ENCODE peak calls at places on chromosomes 2 and 18, in seven cellular contexts. B, R, D, Y, W, C and I are unnamed samples.
A peak's percentile ranks its signal among the peaks of the same experiment; 100 is the strongest.

GRCh38 chr18:79252904-79253633 is 142.7 kb upstream of the NFATC1 start:
- DNase-seq in C (no peak), D (no peak), R (no peak), W (no peak), Y (no peak), B (no peak), I (no peak)

GRCh38 chr2:225276207-225276606 is 123.3 kb upstream of the NYAP2 start:
- DNase-seq in C (no peak), W (no peak), R (no peak), Y (no peak), B (no peak), D (no peak), I (no peak)

GRCh38 chr2:162300271-162300670 is 18.2 kb downstream of the IFIH1 start:
- DNase-seq in W (no peak), R (no peak), Y (no peak), B (no peak), C (no peak), D (no peak), I (no peak)

GRCh38 chr2:109063326-109063670 is 65.7 kb upstream of the SH3RF3 start:
- DNase-seq in Y (peak; percentile 42), B (no peak), R (no peak), D (no peak), W (peak; percentile 13), C (no peak), I (peak; percentile 65)

GRCh38 chr2:223993634-223994232 is 36.5 kb downstream of the MRPL44 start:
- DNase-seq in B (peak; percentile 73), C (peak; percentile 78), R (peak; percentile 89), D (peak; percentile 23), Y (peak; percentile 82), W (peak; percentile 60), I (peak; percentile 76)

GRCh38 chr18:65035701-65036100 is 715.1 kb upstream of the CDH7 start:
- DNase-seq in D (no peak), Y (no peak), W (no peak), R (no peak), C (no peak), B (no peak), I (no peak)

GRCh38 chr2:170271340-170271739 is 93.4 kb downstream of the MYO3B start:
- DNase-seq in D (peak; percentile 19), R (peak; percentile 1), Y (no peak), B (no peak), C (no peak), W (no peak), I (no peak)

GRCh38 chr2:144099746-144100438 is 420.0 kb downstream of the ZEB2 start:
- DNase-seq in D (no peak), C (no peak), B (peak; percentile 90), W (no peak), Y (no peak), R (peak; percentile 50), I (no peak)

GRCh38 chr18:13797157-13797611 is 26.8 kb upstream of the MC5R start:
- DNase-seq in C (no peak), D (no peak), W (no peak), B (no peak), R (no peak), Y (no peak), I (no peak)

GRCh38 chr18:62898359-62898758 is 183.0 kb downstream of the PHLPP1 start:
- DNase-seq in D (no peak), W (no peak), R (no peak), C (no peak), Y (no peak), B (no peak), I (no peak)

GRCh38 chr2:143347303-143347702 is 218.1 kb downstream of the ARHGAP15 start:
- DNase-seq in Y (no peak), D (no peak), R (no peak), W (no peak), B (no peak), C (no peak), I (no peak)

GRCh38 chr2:180222642-180223041 is 215.5 kb upstream of the CWC22 start:
- DNase-seq in B (peak; percentile 33), Y (no peak), W (peak; percentile 10), R (peak; percentile 96), C (no peak), D (no peak), I (no peak)

GRCh38 chr18:3268306-3268705 is 6.4 kb downstream of the MYL12B start:
- DNase-seq in Y (peak; percentile 59), W (no peak), D (no peak), R (no peak), C (no peak), B (no peak), I (no peak)

GRCh38 chr18:3265564-3266033 is 3.7 kb downstream of the MYL12B start:
- DNase-seq in W (no peak), C (no peak), D (no peak), B (no peak), Y (no peak), R (peak; percentile 40), I (no peak)

GRCh38 chr18:3269900-3270299 is 8.0 kb downstream of the MYL12B start:
- DNase-seq in D (no peak), B (no peak), R (no peak), Y (no peak), W (no peak), C (no peak), I (no peak)

GRCh38 chr18:3266062-3266608 is 4.2 kb downstream of the MYL12B start:
- DNase-seq in D (no peak), C (no peak), Y (no peak), B (no peak), R (no peak), W (no peak), I (no peak)

GRCh38 chr18:3269241-3269640 is 7.3 kb downstream of the MYL12B start:
- DNase-seq in W (no peak), B (no peak), R (no peak), Y (no peak), C (no peak), D (no peak), I (no peak)
- H3K4me3 ChIP-seq in W (no peak overlapping the region), B (no peak overlapping the region), R (no peak overlapping the region), Y (no peak overlapping the region), C (no peak overlapping the region), D (no peak overlapping the region), I (no peak overlapping the region)

GRCh38 chr2:26529406-26530070 is 51.6 kb upstream of the OTOF start:
- DNase-seq in D (no peak), Y (no peak), B (no peak), R (no peak), W (no peak), C (no peak), I (no peak)

GRCh38 chr2:26527726-26528125 is 49.8 kb upstream of the OTOF start:
- DNase-seq in Y (no peak), R (no peak), C (no peak), W (no peak), D (no peak), B (no peak), I (no peak)

GRCh38 chr2:26530141-26530540 is 52.2 kb upstream of the OTOF start:
- DNase-seq in R (no peak), Y (no peak), C (no peak), W (no peak), D (no peak), B (no peak), I (no peak)

GRCh38 chr2:26528186-26528585 is 50.3 kb upstream of the OTOF start:
- DNase-seq in B (no peak), C (no peak), Y (no peak), R (no peak), W (no peak), D (no peak), I (no peak)

DNA sequence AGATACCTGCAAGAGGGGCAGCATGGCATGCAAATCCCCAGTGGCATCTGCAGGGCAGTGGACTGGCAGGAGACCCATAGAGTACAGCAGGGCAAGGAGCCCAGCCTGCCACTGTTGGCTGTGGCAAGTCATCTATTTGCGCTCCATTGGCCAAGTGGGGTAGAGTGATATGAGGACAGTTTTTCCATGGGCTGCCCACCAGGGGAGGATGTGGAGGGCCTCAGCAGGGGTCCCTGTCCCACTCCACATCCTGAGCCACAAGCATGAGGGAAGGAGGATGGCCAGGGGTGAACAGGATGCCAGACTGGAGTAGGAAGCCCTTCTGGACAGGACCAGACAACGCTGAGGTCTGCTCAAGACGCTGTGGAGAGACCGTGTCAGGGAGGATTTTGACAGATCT is 50.9 kb upstream of the OTOF start:
- DNase-seq in B (no peak), D (no peak), W (no peak), R (no peak), C (no peak), Y (no peak), I (no peak)
- H3K27me3 ChIP-seq in B (no peaks in the 10 kb centered on the region), D (peaks cover 44% of the 10 kb centered on the region), W (no peaks in the 10 kb centered on the region), R (no peaks in the 10 kb centered on the region), C (no peaks in the 10 kb centered on the region), Y (no peaks in the 10 kb centered on the region), I (no peaks in the 10 kb centered on the region)

DNA sequence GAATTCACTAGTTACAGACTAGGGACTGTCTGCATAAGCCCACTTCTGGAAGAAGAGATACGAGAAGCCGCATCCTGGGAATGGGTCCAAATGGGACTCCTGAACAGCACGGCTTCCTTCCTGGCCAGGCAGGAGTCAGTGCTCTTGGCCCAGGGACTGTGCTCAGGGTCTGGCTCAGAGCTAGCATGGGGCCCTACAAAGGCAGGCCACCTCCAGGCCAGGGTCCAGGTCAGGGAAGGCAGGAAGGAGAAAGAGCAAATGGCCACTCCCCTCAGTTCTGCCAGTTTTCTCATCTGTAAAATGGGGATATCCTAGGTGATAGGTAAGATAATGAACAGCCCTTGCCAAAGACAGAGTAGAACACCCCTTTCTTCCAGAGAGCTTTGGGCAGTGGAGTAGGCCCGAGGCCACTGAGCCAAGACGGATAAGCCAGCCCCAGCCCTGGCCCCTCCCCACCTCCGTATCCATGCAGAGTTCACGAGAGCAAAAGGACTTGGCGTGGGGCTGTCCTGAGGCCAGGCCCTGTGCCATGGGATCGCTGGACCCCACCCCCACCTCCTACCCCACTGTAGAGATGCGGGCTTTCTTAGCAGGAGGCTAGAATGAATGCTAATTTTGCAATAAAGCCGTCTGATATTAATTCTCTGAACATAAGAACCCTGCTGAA is 190.1 kb downstream of the MGAT5 start:
- DNase-seq in Y (no peak), C (no peak), B (no peak), R (peak; percentile 32), D (no peak), W (no peak), I (peak; percentile 28)
- H3K36me3 ChIP-seq in Y (peaks cover 11% of the 10 kb centered on the region), C (no peaks in the 10 kb centered on the region), B (no peaks in the 10 kb centered on the region), R (peaks cover 3% of the 10 kb centered on the region), D (peaks cover 49% of the 10 kb centered on the region), W (no peaks in the 10 kb centered on the region), I (no peaks in the 10 kb centered on the region)

DNA sequence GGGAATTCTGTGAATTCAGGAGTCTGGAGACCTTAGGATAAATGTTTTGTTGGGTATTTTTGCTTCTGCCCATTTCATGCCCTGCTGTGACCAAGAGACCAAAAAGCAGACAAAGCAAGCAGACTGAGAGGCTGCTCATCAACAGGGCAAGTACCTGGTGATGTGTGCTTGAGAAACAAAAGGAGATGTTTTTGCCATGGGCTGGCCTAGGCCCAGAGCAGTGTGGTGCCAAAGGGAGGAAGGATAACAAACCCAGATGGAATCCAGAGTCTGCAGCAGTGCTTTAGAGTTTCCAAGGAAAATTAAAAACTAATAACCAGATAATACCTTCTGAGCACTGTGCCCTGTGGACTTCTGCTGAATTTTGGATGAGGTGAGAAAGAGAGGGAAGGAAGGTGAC is 538.4 kb downstream of the STK39 start:
- DNase-seq in B (no peak), W (no peak), Y (no peak), C (no peak), R (no peak), D (no peak), I (no peak)
- H3K4me3 ChIP-seq in B (no peak overlapping the region), W (no peak overlapping the region), Y (no peak overlapping the region), C (no peak overlapping the region), R (no peak overlapping the region), D (no peak overlapping the region), I (no peak overlapping the region)

GRCh38 chr18:75307530-75307929 is 96.9 kb downstream of the TSHZ1 start:
- DNase-seq in B (no peak), R (no peak), Y (no peak), C (no peak), D (no peak), W (no peak), I (no peak)
- H3K27me3 ChIP-seq in B (no peaks in the 10 kb centered on the region), R (no peaks in the 10 kb centered on the region), Y (no peaks in the 10 kb centered on the region), C (no peaks in the 10 kb centered on the region), D (no peaks in the 10 kb centered on the region), W (no peaks in the 10 kb centered on the region), I (no peaks in the 10 kb centered on the region)